ENCODE peak calls at places on chromosomes 4 and X, in nine cellular contexts. J, P, R, D, E, H, G, O and U are unnamed samples.

GRCh38 chr4:80213117-80213815 is 16.0 kb downstream of the PRDM8 start:
- DNase-seq in E (no peak), P (no peak), H (no peak), O (no peak), D (no peak), J (no peak), G (no peak), R (no peak), U (no peak)

GRCh38 chr4:76306882-76307669 is 543 bp downstream of the STBD1 start:
- DNase-seq in R (peak; percentile 87), J (peak; percentile 69), E (peak; percentile 72), O (peak; percentile 68), G (no peak), H (no peak), D (peak; percentile 68), P (peak; percentile 93), U (no peak)

GRCh38 chrX:128020701-128021100 is 31.5 kb downstream of the ACTRT1 start:
- DNase-seq in H (no peak), P (no peak), E (no peak), O (no peak), J (no peak), G (no peak), R (no peak), D (peak; percentile 62), U (no peak)

GRCh38 chr4:159280442-159281172 is 177.7 kb downstream of the RAPGEF2 start:
- DNase-seq in O (no peak), D (peak; percentile 74), H (no peak), J (no peak), P (no peak), R (no peak), E (no peak), G (no peak), U (no peak)

GRCh38 chr4:3098346-3098745 is 23.9 kb downstream of the HTT start:
- DNase-seq in E (no peak), H (no peak), O (no peak), P (no peak), R (no peak), G (no peak), D (no peak), J (no peak), U (no peak)

GRCh38 chr4:156560701-156561100 is 410.9 kb downstream of the PDGFC start:
- DNase-seq in P (no peak), H (no peak), D (no peak), G (no peak), O (no peak), E (no peak), R (no peak), J (no peak), U (no peak)

GRCh38 chrX:17527135-17527701 is 152.2 kb downstream of the NHS start:
- DNase-seq in O (peak; percentile 61), H (no peak), E (peak; percentile 38), P (peak; percentile 57), J (peak; percentile 54), D (no peak), R (no peak), G (no peak), U (no peak)

GRCh38 chrX:119990409-119990994 is 47.0 kb upstream of the NKAP start:
- DNase-seq in J (no peak), P (peak; percentile 67), R (no peak), O (no peak), E (peak; percentile 54), G (no peak), H (no peak), D (no peak), U (no peak)

GRCh38 chrX:70664726-70665125 is 220.1 kb downstream of the DLG3 start:
- DNase-seq in J (no peak), E (no peak), R (peak; percentile 51), P (no peak), O (no peak), H (peak; percentile 11), D (peak; percentile 34), G (peak; percentile 16), U (no peak)

GRCh38 chr4:39083164-39083563 is 21.1 kb downstream of the KLHL5 start:
- DNase-seq in P (no peak), E (no peak), G (no peak), H (no peak), R (no peak), J (no peak), O (no peak), D (no peak), U (no peak)

GRCh38 chrX:11532291-11533075 is 133.2 kb downstream of the ARHGAP6 start:
- DNase-seq in R (peak; percentile 6), E (no peak), D (peak; percentile 1), O (no peak), J (no peak), P (no peak), G (no peak), H (no peak), U (no peak)

GRCh38 chrX:2676794-2677675 is 14.1 kb upstream of the CD99 start:
- DNase-seq in E (no peak), D (peak; percentile 59), P (no peak), H (no peak), J (no peak), G (no peak), R (no peak), O (no peak), U (no peak)

GRCh38 chrX:39958850-39959249 is 138.9 kb downstream of the BCOR start:
- DNase-seq in G (no peak), R (no peak), J (no peak), E (no peak), H (no peak), D (no peak), O (no peak), P (no peak), U (no peak)

GRCh38 chr4:25837107-25837506 is 25.7 kb downstream of the SEL1L3 start:
- DNase-seq in G (no peak), J (no peak), H (no peak), P (no peak), R (no peak), D (no peak), O (no peak), E (no peak), U (no peak)

GRCh38 chrX:21738145-21738949 is 19.6 kb downstream of the SMPX start:
- DNase-seq in G (no peak), D (peak; percentile 2), P (no peak), H (no peak), O (no peak), E (no peak), J (no peak), R (peak; percentile 83), U (no peak)

GRCh38 chr4:185813133-185813532 is 1.1 kb upstream of the SORBS2 start:
- DNase-seq in E (no peak), G (no peak), H (no peak), D (no peak), J (no peak), R (no peak), P (no peak), O (no peak), U (no peak)

GRCh38 chr4:185805979-185806378 is 6.0 kb downstream of the SORBS2 start:
- DNase-seq in H (no peak), J (no peak), G (no peak), R (no peak), O (no peak), E (no peak), D (no peak), P (no peak), U (no peak)

GRCh38 chr4:185809517-185810071 is 2.4 kb downstream of the SORBS2 start:
- DNase-seq in R (no peak), E (no peak), O (no peak), H (peak; percentile 15), G (no peak), J (no peak), P (no peak), D (no peak), U (no peak)

GRCh38 chr4:185811509-185812364 is at the start of gene SORBS2:
- DNase-seq in J (no peak), R (peak; percentile 43), E (peak; percentile 75), H (peak; percentile 92), G (no peak), O (peak; percentile 74), D (no peak), P (peak; percentile 80), U (no peak)

GRCh38 chr4:185810746-185811508 is 1.1 kb downstream of the SORBS2 start:
- DNase-seq in H (peak; percentile 45), O (no peak), G (no peak), J (no peak), R (peak; percentile 33), D (no peak), E (no peak), P (no peak), U (no peak)
- H3K4me3 ChIP-seq in H (peak overlapping the region; percentile 78), O (peak overlapping the region; percentile 54), G (no peak overlapping the region), J (peak overlapping the region; percentile 70), R (no peak overlapping the region), D (no peak overlapping the region), E (peak overlapping the region; percentile 48), P (peak overlapping the region; percentile 19), U (peak overlapping the region; percentile 51)

GRCh38 chr4:118967393-118967792 is 78.7 kb downstream of the SYNPO2 start:
- DNase-seq in H (no peak), O (no peak), P (no peak), J (no peak), E (no peak), G (no peak), D (no peak), R (no peak), U (no peak)
- H3K4me1 ChIP-seq in H (no peaks in the 10 kb centered on the region), O (peaks cover 53% of the 10 kb centered on the region), P (peaks cover 18% of the 10 kb centered on the region), J (peaks cover 100% of the 10 kb centered on the region), E (peaks cover 13% of the 10 kb centered on the region), G (no peaks in the 10 kb centered on the region), D (peaks cover 3% of the 10 kb centered on the region), R (peaks cover 20% of the 10 kb centered on the region), U (peaks cover 22% of the 10 kb centered on the region)

GRCh38 chrX:124332481-124333424 is at the start of gene TEX13D:
- DNase-seq in R (peak; percentile 21), J (no peak), O (no peak), D (no peak), P (peak; percentile 36), G (no peak), H (no peak), E (peak; percentile 16), U (no peak)
- H3K4me3 ChIP-seq in R (no peak within 1 kb of the TSS), J (no peak within 1 kb of the TSS), O (no peak within 1 kb of the TSS), D (no peak within 1 kb of the TSS), P (no peak within 1 kb of the TSS), G (no peak within 1 kb of the TSS), H (no peak within 1 kb of the TSS), E (no peak within 1 kb of the TSS), U (no peak within 1 kb of the TSS)

GRCh38 chr4:41204400-41204978 is 9.9 kb downstream of the APBB2 start:
- DNase-seq in E (peak; percentile 62), O (peak; percentile 52), P (no peak), D (peak; percentile 9), G (peak; percentile 67), R (no peak), J (peak; percentile 33), H (no peak), U (no peak)

GRCh38 chr4:41207330-41207831 is 7.0 kb downstream of the APBB2 start:
- DNase-seq in P (no peak), D (no peak), G (no peak), O (no peak), H (no peak), R (no peak), J (peak; percentile 31), E (no peak), U (no peak)

GRCh38 chr4:41205130-41205529 is 9.2 kb downstream of the APBB2 start:
- DNase-seq in J (no peak), D (no peak), E (no peak), R (no peak), G (no peak), H (no peak), O (no peak), P (no peak), U (no peak)

GRCh38 chr4:41203841-41204240 is 10.5 kb downstream of the APBB2 start:
- DNase-seq in E (no peak), J (no peak), G (no peak), P (no peak), O (no peak), D (no peak), H (no peak), R (no peak), U (no peak)

GRCh38 chr4:41205854-41206460 is 8.4 kb downstream of the APBB2 start:
- DNase-seq in G (no peak), R (no peak), D (no peak), H (no peak), P (no peak), O (no peak), E (no peak), J (no peak), U (no peak)
- H3K4me1 ChIP-seq in G (peaks cover 73% of the 10 kb centered on the region), R (peaks cover 34% of the 10 kb centered on the region), D (peaks cover 23% of the 10 kb centered on the region), H (peaks cover 20% of the 10 kb centered on the region), P (peaks cover 26% of the 10 kb centered on the region), O (peaks cover 37% of the 10 kb centered on the region), E (peaks cover 10% of the 10 kb centered on the region), J (peaks cover 92% of the 10 kb centered on the region), U (peaks cover 5% of the 10 kb centered on the region)